ENCODE peak calls at places on chromosome 13, in eight cellular contexts. One of them, this sample, is unnamed.
A peak's percentile ranks its signal among the peaks of the same experiment; 100 is the strongest.

GRCh38 chr13:39263033-39263432 is 224.8 kb downstream of the NHLRC3 start:
- DNase-seq in nephron progenitor cell: peak; percentile 27
- DNase-seq in lower lobe of right lung: no peak
- DNase-seq in A172: peak; percentile 8
- DNase-seq in RWPE1: peak; percentile 60
- DNase-seq in uterus: peak; percentile 46
- DNase-seq in NCI-H1105: peak; percentile 16
- DNase-seq in ELF-1: peak; percentile 32
- DNase-seq in this sample: no peak

GRCh38 chr13:38577048-38577447 is 109.8 kb upstream of the FREM2 start:
- DNase-seq in lower lobe of right lung: no peak
- DNase-seq in uterus: no peak
- DNase-seq in NCI-H1105: no peak
- DNase-seq in ELF-1: peak; percentile 9
- DNase-seq in A172: no peak
- DNase-seq in nephron progenitor cell: no peak
- DNase-seq in RWPE1: no peak
- DNase-seq in this sample: no peak

GRCh38 chr13:110097013-110097412 is 209.9 kb downstream of the COL4A1 start:
- DNase-seq in RWPE1: no peak
- DNase-seq in nephron progenitor cell: no peak
- DNase-seq in A172: no peak
- DNase-seq in NCI-H1105: no peak
- DNase-seq in uterus: no peak
- DNase-seq in lower lobe of right lung: no peak
- DNase-seq in ELF-1: no peak
- DNase-seq in this sample: no peak

GRCh38 chr13:100646030-100646673 is 28.4 kb downstream of the TMTC4 start:
- DNase-seq in ELF-1: peak; percentile 25
- DNase-seq in lower lobe of right lung: no peak
- DNase-seq in A172: peak; percentile 19
- DNase-seq in NCI-H1105: peak; percentile 54
- DNase-seq in uterus: no peak
- DNase-seq in nephron progenitor cell: peak; percentile 30
- DNase-seq in RWPE1: peak; percentile 2
- DNase-seq in this sample: no peak

GRCh38 chr13:80497978-80498377 is 157.1 kb upstream of the SPRY2 start:
- DNase-seq in nephron progenitor cell: no peak
- DNase-seq in RWPE1: no peak
- DNase-seq in NCI-H1105: no peak
- DNase-seq in lower lobe of right lung: no peak
- DNase-seq in A172: no peak
- DNase-seq in uterus: no peak
- DNase-seq in ELF-1: no peak
- DNase-seq in this sample: no peak

GRCh38 chr13:75173457-75174356 is 308.3 kb downstream of the TBC1D4 start:
- DNase-seq in A172: peak; percentile 19
- DNase-seq in ELF-1: peak; percentile 77
- DNase-seq in lower lobe of right lung: no peak
- DNase-seq in RWPE1: no peak
- DNase-seq in NCI-H1105: no peak
- DNase-seq in nephron progenitor cell: peak; percentile 16
- DNase-seq in uterus: no peak
- DNase-seq in this sample: no peak

GRCh38 chr13:102724923-102725322 is 30.1 kb upstream of the METTL21C start:
- DNase-seq in lower lobe of right lung: no peak
- DNase-seq in A172: peak; percentile 56
- DNase-seq in RWPE1: peak; percentile 72
- DNase-seq in ELF-1: no peak
- DNase-seq in uterus: no peak
- DNase-seq in NCI-H1105: no peak
- DNase-seq in nephron progenitor cell: no peak
- DNase-seq in this sample: peak; percentile 58

GRCh38 chr13:76969488-76970365 is 21.4 kb downstream of the ACOD1 start:
- DNase-seq in lower lobe of right lung: no peak
- DNase-seq in A172: peak; percentile 28
- DNase-seq in NCI-H1105: no peak
- DNase-seq in RWPE1: peak; percentile 46
- DNase-seq in nephron progenitor cell: no peak
- DNase-seq in uterus: no peak
- DNase-seq in ELF-1: no peak
- DNase-seq in this sample: peak; percentile 8

GRCh38 chr13:52164989-52165388 is 5.6 kb upstream of the NEK3 start:
- DNase-seq in nephron progenitor cell: no peak
- DNase-seq in lower lobe of right lung: no peak
- DNase-seq in NCI-H1105: no peak
- DNase-seq in ELF-1: no peak
- DNase-seq in uterus: no peak
- DNase-seq in RWPE1: no peak
- DNase-seq in A172: no peak
- DNase-seq in this sample: no peak

GRCh38 chr13:94154362-94154761 is 325.1 kb downstream of the DCT start:
- DNase-seq in ELF-1: no peak
- DNase-seq in lower lobe of right lung: no peak
- DNase-seq in NCI-H1105: no peak
- DNase-seq in nephron progenitor cell: no peak
- DNase-seq in RWPE1: peak; percentile 10
- DNase-seq in uterus: no peak
- DNase-seq in A172: peak; percentile 30
- DNase-seq in this sample: peak; percentile 72

GRCh38 chr13:38755792-38756191 is 68.9 kb downstream of the FREM2 start:
- DNase-seq in NCI-H1105: no peak
- DNase-seq in RWPE1: no peak
- DNase-seq in uterus: no peak
- DNase-seq in ELF-1: no peak
- DNase-seq in nephron progenitor cell: no peak
- DNase-seq in A172: no peak
- DNase-seq in lower lobe of right lung: no peak
- DNase-seq in this sample: no peak

GRCh38 chr13:62432906-62433305 is 1017.3 kb upstream of the PCDH20 start:
- DNase-seq in lower lobe of right lung: no peak
- DNase-seq in nephron progenitor cell: no peak
- DNase-seq in uterus: no peak
- DNase-seq in A172: no peak
- DNase-seq in RWPE1: no peak
- DNase-seq in NCI-H1105: no peak
- DNase-seq in ELF-1: no peak
- DNase-seq in this sample: no peak

GRCh38 chr13:48054601-48055000 is 17.1 kb downstream of the NUDT15 start:
- DNase-seq in uterus: no peak
- DNase-seq in A172: no peak
- DNase-seq in ELF-1: no peak
- DNase-seq in RWPE1: no peak
- DNase-seq in lower lobe of right lung: no peak
- DNase-seq in nephron progenitor cell: no peak
- DNase-seq in NCI-H1105: no peak
- DNase-seq in this sample: no peak

GRCh38 chr13:51585696-51586095 is 1.4 kb downstream of the WDFY2 start:
- DNase-seq in ELF-1: no peak
- DNase-seq in NCI-H1105: no peak
- DNase-seq in uterus: no peak
- DNase-seq in nephron progenitor cell: no peak
- DNase-seq in RWPE1: no peak
- DNase-seq in A172: peak; percentile 44
- DNase-seq in lower lobe of right lung: no peak
- DNase-seq in this sample: no peak

GRCh38 chr13:44308352-44308751 is 65.3 kb upstream of the SERP2 start:
- DNase-seq in A172: no peak
- DNase-seq in uterus: no peak
- DNase-seq in ELF-1: no peak
- DNase-seq in NCI-H1105: no peak
- DNase-seq in nephron progenitor cell: no peak
- DNase-seq in lower lobe of right lung: no peak
- DNase-seq in RWPE1: no peak
- DNase-seq in this sample: no peak

GRCh38 chr13:95530178-95530577 is 22.3 kb upstream of the CLDN10 start:
- DNase-seq in NCI-H1105: peak; percentile 36
- DNase-seq in lower lobe of right lung: peak; percentile 54
- DNase-seq in ELF-1: no peak
- DNase-seq in RWPE1: peak; percentile 73
- DNase-seq in nephron progenitor cell: no peak
- DNase-seq in uterus: no peak
- DNase-seq in A172: peak; percentile 86
- DNase-seq in this sample: no peak

GRCh38 chr13:31114641-31115040 is 47.1 kb downstream of the HSPH1 start:
- DNase-seq in lower lobe of right lung: no peak
- DNase-seq in NCI-H1105: no peak
- DNase-seq in A172: no peak
- DNase-seq in uterus: no peak
- DNase-seq in RWPE1: no peak
- DNase-seq in ELF-1: no peak
- DNase-seq in nephron progenitor cell: no peak
- DNase-seq in this sample: no peak

GRCh38 chr13:81609335-81609734 is 1268.4 kb upstream of the SPRY2 start:
- DNase-seq in NCI-H1105: no peak
- DNase-seq in ELF-1: no peak
- DNase-seq in nephron progenitor cell: no peak
- DNase-seq in RWPE1: no peak
- DNase-seq in lower lobe of right lung: no peak
- DNase-seq in A172: no peak
- DNase-seq in uterus: no peak
- DNase-seq in this sample: no peak

GRCh38 chr13:73230714-73231113 is 171.9 kb downstream of the KLF5 start:
- DNase-seq in lower lobe of right lung: no peak
- DNase-seq in A172: no peak
- DNase-seq in uterus: no peak
- DNase-seq in nephron progenitor cell: no peak
- DNase-seq in NCI-H1105: no peak
- DNase-seq in ELF-1: no peak
- DNase-seq in RWPE1: no peak
- DNase-seq in this sample: no peak

GRCh38 chr13:35469781-35470380 is 6.6 kb downstream of the MAB21L1 start:
- DNase-seq in ELF-1: no peak
- DNase-seq in lower lobe of right lung: no peak
- DNase-seq in A172: no peak
- DNase-seq in RWPE1: no peak
- DNase-seq in nephron progenitor cell: no peak
- DNase-seq in uterus: no peak
- DNase-seq in NCI-H1105: no peak
- DNase-seq in this sample: no peak

GRCh38 chr13:25807562-25807961 is 244.3 kb downstream of the SHISA2 start:
- DNase-seq in nephron progenitor cell: no peak
- DNase-seq in lower lobe of right lung: no peak
- DNase-seq in A172: no peak
- DNase-seq in RWPE1: no peak
- DNase-seq in uterus: no peak
- DNase-seq in NCI-H1105: no peak
- DNase-seq in ELF-1: no peak
- DNase-seq in this sample: no peak

This sample was measured in GM04503.